ENCODE peak calls at places on chromosomes 12 and 14, in four cellular contexts. One of them, this sample, is unnamed.

GRCh38 chr14:93984987-93985410 is 8.6 kb upstream of the ASB2 start:
- DNase-seq in naive thymus-derived CD4-positive, alpha-beta T cell: no peak
- DNase-seq in neural progenitor cell: peak; percentile 65
- DNase-seq in tibial nerve: no peak
- DNase-seq in this sample: no peak

GRCh38 chr14:66507722-66508546 is at the start of gene GPHN:
- DNase-seq in naive thymus-derived CD4-positive, alpha-beta T cell: peak; percentile 87
- DNase-seq in neural progenitor cell: peak; percentile 96
- DNase-seq in tibial nerve: peak; percentile 91
- DNase-seq in this sample: peak; percentile 99

GRCh38 chr12:76020731-76021672 is 10.6 kb downstream of the PHLDA1 start:
- DNase-seq in neural progenitor cell: no peak
- DNase-seq in tibial nerve: no peak
- DNase-seq in naive thymus-derived CD4-positive, alpha-beta T cell: peak; percentile 65
- DNase-seq in this sample: peak; percentile 82

GRCh38 chr12:6700646-6701051 is at the start of gene PIANP:
- DNase-seq in tibial nerve: no peak
- DNase-seq in naive thymus-derived CD4-positive, alpha-beta T cell: peak; percentile 67
- DNase-seq in neural progenitor cell: peak; percentile 74
- DNase-seq in this sample: no peak

GRCh38 chr12:90029317-90029716 is 320.7 kb upstream of the ATP2B1 start:
- DNase-seq in naive thymus-derived CD4-positive, alpha-beta T cell: no peak
- DNase-seq in tibial nerve: no peak
- DNase-seq in neural progenitor cell: no peak
- DNase-seq in this sample: no peak

GRCh38 chr12:64810831-64811230 is 13.6 kb upstream of the TBC1D30 start:
- DNase-seq in tibial nerve: no peak
- DNase-seq in neural progenitor cell: no peak
- DNase-seq in naive thymus-derived CD4-positive, alpha-beta T cell: no peak
- DNase-seq in this sample: no peak

GRCh38 chr14:98183556-98183955 is 1088.4 kb downstream of the BCL11B start:
- DNase-seq in neural progenitor cell: no peak
- DNase-seq in tibial nerve: no peak
- DNase-seq in naive thymus-derived CD4-positive, alpha-beta T cell: no peak
- DNase-seq in this sample: no peak

GRCh38 chr12:109757671-109758265 is 44.1 kb downstream of the FAM222A start:
- DNase-seq in naive thymus-derived CD4-positive, alpha-beta T cell: no peak
- DNase-seq in tibial nerve: no peak
- DNase-seq in neural progenitor cell: no peak
- DNase-seq in this sample: peak; percentile 24

GRCh38 chr14:69048456-69048855 is 69.4 kb upstream of the ACTN1 start:
- DNase-seq in naive thymus-derived CD4-positive, alpha-beta T cell: peak; percentile 37
- DNase-seq in neural progenitor cell: no peak
- DNase-seq in tibial nerve: no peak
- DNase-seq in this sample: no peak

GRCh38 chr14:67167420-67168109 is 21.7 kb upstream of the GARIN2 start:
- DNase-seq in neural progenitor cell: no peak
- DNase-seq in tibial nerve: no peak
- DNase-seq in naive thymus-derived CD4-positive, alpha-beta T cell: no peak
- DNase-seq in this sample: no peak

GRCh38 chr12:128644664-128645296 is 179.0 kb downstream of the SLC15A4 start:
- DNase-seq in naive thymus-derived CD4-positive, alpha-beta T cell: no peak
- DNase-seq in tibial nerve: peak; percentile 9
- DNase-seq in neural progenitor cell: peak; percentile 69
- DNase-seq in this sample: no peak

GRCh38 chr14:22505751-22506710 is 83.0 kb downstream of the DAD1 start:
- DNase-seq in neural progenitor cell: no peak
- DNase-seq in tibial nerve: no peak
- DNase-seq in naive thymus-derived CD4-positive, alpha-beta T cell: no peak
- DNase-seq in this sample: no peak

GRCh38 chr12:88895634-88896033 is 315.4 kb upstream of the KITLG start:
- DNase-seq in tibial nerve: no peak
- DNase-seq in neural progenitor cell: no peak
- DNase-seq in naive thymus-derived CD4-positive, alpha-beta T cell: no peak
- DNase-seq in this sample: no peak
- H3K4me1 ChIP-seq in tibial nerve: peaks cover 6% of the 10 kb centered on the region
- H3K4me1 ChIP-seq in neural progenitor cell: no peaks in the 10 kb centered on the region
- H3K4me1 ChIP-seq in naive thymus-derived CD4-positive, alpha-beta T cell: no peaks in the 10 kb centered on the region
- H3K4me1 ChIP-seq in this sample: peaks cover 5% of the 10 kb centered on the region

DNA sequence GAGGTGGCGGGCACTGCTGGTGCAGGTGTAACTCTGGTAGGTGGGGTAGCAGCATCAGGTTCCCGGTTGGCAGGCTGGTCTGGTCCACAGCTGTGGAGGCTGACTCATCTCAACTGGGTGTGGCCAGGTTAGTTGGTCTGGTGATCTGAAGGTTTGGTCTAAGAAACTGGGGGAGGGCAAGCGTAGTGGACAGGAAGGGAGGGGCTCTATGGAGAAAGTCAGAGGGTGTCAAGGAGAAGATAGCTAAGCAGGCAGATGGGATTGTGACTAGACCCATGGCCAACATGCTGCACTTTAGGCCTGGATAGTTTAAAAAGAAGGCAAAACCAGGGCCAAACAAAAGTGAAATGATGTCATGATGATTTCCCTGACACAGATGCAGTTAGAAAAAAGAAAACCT is 7.9 kb downstream of the TRIM9 start:
- DNase-seq in neural progenitor cell: no peak
- DNase-seq in naive thymus-derived CD4-positive, alpha-beta T cell: no peak
- DNase-seq in tibial nerve: no peak
- DNase-seq in this sample: peak; percentile 95
- H3K4me3 ChIP-seq in neural progenitor cell: no peak overlapping the region
- H3K4me3 ChIP-seq in naive thymus-derived CD4-positive, alpha-beta T cell: no peak overlapping the region
- H3K4me3 ChIP-seq in tibial nerve: no peak overlapping the region
- H3K4me3 ChIP-seq in this sample: no peak overlapping the region

DNA sequence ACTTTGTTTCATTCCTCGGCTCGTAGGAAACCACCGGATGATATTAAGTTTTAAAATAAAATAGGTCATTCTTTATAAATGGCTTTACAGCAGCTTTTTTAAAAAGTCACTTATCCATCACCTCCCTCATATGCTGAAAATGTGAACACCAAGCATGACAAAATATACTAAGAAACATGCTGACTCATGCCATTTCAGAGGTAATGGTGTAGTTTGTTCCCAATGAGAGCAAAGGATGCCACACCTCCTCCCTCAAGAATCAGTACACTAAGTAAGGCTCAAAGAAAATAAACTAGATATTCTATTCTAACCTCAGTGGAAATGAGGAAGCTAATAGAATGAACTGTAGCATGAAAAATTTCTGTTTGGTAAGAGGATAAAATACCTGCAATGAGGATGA is 5.5 kb upstream of the DIO2 start:
- DNase-seq in neural progenitor cell: no peak
- DNase-seq in naive thymus-derived CD4-positive, alpha-beta T cell: no peak
- DNase-seq in tibial nerve: no peak
- DNase-seq in this sample: no peak
- H3K27ac ChIP-seq in neural progenitor cell: no peak overlapping the region
- H3K27ac ChIP-seq in naive thymus-derived CD4-positive, alpha-beta T cell: no peak overlapping the region
- H3K27ac ChIP-seq in tibial nerve: no peak overlapping the region
- H3K27ac ChIP-seq in this sample: no peak overlapping the region

GRCh38 chr12:77060136-77060882 is 5.1 kb downstream of the E2F7 start:
- DNase-seq in neural progenitor cell: no peak
- DNase-seq in tibial nerve: no peak
- DNase-seq in naive thymus-derived CD4-positive, alpha-beta T cell: no peak
- DNase-seq in this sample: no peak
- H3K4me1 ChIP-seq in neural progenitor cell: peaks cover 18% of the 10 kb centered on the region
- H3K4me1 ChIP-seq in tibial nerve: peaks cover 11% of the 10 kb centered on the region
- H3K4me1 ChIP-seq in naive thymus-derived CD4-positive, alpha-beta T cell: no peaks in the 10 kb centered on the region
- H3K4me1 ChIP-seq in this sample: peaks cover 14% of the 10 kb centered on the region

GRCh38 chr12:117098071-117098360 is 1.2 kb downstream of the TESC start:
- DNase-seq in neural progenitor cell: no peak
- DNase-seq in naive thymus-derived CD4-positive, alpha-beta T cell: no peak
- DNase-seq in tibial nerve: no peak
- DNase-seq in this sample: no peak
- H3K4me3 ChIP-seq in neural progenitor cell: peak overlapping the region; percentile 74
- H3K4me3 ChIP-seq in naive thymus-derived CD4-positive, alpha-beta T cell: peak overlapping the region; percentile 56
- H3K4me3 ChIP-seq in tibial nerve: peak overlapping the region; percentile 54
- H3K4me3 ChIP-seq in this sample: no peak overlapping the region

GRCh38 chr14:103121846-103122577 is 1.2 kb upstream of the TNFAIP2 start:
- DNase-seq in neural progenitor cell: peak; percentile 69
- DNase-seq in naive thymus-derived CD4-positive, alpha-beta T cell: no peak
- DNase-seq in tibial nerve: peak; percentile 81
- DNase-seq in this sample: peak; percentile 98
- H3K27ac ChIP-seq in neural progenitor cell: no peak overlapping the region
- H3K27ac ChIP-seq in naive thymus-derived CD4-positive, alpha-beta T cell: no peak overlapping the region
- H3K27ac ChIP-seq in tibial nerve: peak overlapping the region; percentile 81
- H3K27ac ChIP-seq in this sample: peak overlapping the region; percentile 56

GRCh38 chr12:26092706-26093105 is 32.1 kb downstream of the BHLHE41 start:
- DNase-seq in neural progenitor cell: no peak
- DNase-seq in naive thymus-derived CD4-positive, alpha-beta T cell: peak; percentile 34
- DNase-seq in tibial nerve: no peak
- DNase-seq in this sample: no peak
- H3K4me1 ChIP-seq in neural progenitor cell: no peaks in the 10 kb centered on the region
- H3K4me1 ChIP-seq in naive thymus-derived CD4-positive, alpha-beta T cell: no peaks in the 10 kb centered on the region
- H3K4me1 ChIP-seq in tibial nerve: peaks cover 9% of the 10 kb centered on the region
- H3K4me1 ChIP-seq in this sample: peaks cover 8% of the 10 kb centered on the region

GRCh38 chr14:105011312-105011990 is 9.4 kb downstream of the CDCA4 start:
- DNase-seq in neural progenitor cell: no peak
- DNase-seq in tibial nerve: no peak
- DNase-seq in naive thymus-derived CD4-positive, alpha-beta T cell: no peak
- DNase-seq in this sample: no peak
- H3K4me3 ChIP-seq in neural progenitor cell: no peak overlapping the region
- H3K4me3 ChIP-seq in tibial nerve: no peak overlapping the region
- H3K4me3 ChIP-seq in naive thymus-derived CD4-positive, alpha-beta T cell: no peak overlapping the region
- H3K4me3 ChIP-seq in this sample: no peak overlapping the region

GRCh38 chr14:24171422-24172260 is at the start of gene REC8:
- DNase-seq in naive thymus-derived CD4-positive, alpha-beta T cell: peak; percentile 78
- DNase-seq in tibial nerve: peak; percentile 61
- DNase-seq in neural progenitor cell: peak; percentile 99
- DNase-seq in this sample: no peak
- H3K27ac ChIP-seq in naive thymus-derived CD4-positive, alpha-beta T cell: peak within 1 kb of the TSS; percentile 40
- H3K27ac ChIP-seq in tibial nerve: peak within 1 kb of the TSS; percentile 52
- H3K27ac ChIP-seq in neural progenitor cell: no peak within 1 kb of the TSS
- H3K27ac ChIP-seq in this sample: no peak within 1 kb of the TSS

DNA sequence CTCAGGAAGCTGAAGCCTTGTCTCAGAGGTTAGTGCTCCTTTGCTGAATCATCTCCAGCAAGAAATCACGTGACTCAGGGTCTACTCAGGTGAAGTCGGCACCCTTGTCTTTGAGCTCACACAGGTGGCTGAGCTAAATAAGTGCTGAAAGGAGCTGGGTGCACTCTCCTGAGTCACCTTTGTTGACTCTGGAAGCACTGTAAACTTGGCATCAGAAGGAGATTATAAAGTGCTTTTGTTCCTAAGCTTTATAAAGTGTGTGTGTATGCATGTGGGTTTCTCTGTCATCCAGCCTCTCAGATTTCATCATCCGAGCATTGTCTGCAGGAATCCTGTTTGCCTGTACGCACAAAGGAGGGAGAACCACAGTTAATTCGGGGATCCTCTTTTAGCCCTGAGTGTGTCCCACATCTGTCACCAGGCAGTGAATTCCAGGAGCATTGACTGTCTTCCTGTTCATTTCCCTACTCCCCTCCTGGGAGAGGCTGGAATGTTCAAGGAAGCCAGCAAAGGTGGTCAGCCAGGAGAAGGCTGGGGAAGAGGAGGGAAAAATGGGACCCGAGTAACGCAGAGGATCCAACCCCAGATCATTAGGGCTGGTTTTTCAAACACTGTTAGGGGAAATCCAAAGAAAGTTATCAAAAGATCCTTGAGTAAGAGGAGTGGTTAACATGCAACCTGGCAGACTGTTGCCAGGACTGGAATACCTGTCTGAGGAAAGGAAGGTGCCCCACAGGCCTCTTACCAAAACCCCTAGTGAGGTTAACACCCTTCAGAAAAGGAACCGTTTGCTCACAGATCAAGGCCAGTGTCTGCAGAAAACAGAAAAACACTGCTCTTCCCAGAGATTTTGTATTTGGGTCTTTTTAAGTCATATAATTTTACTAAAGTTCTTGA is 157.5 kb upstream of the HIF1A start:
- DNase-seq in naive thymus-derived CD4-positive, alpha-beta T cell: no peak
- DNase-seq in tibial nerve: no peak
- DNase-seq in neural progenitor cell: peak; percentile 54
- DNase-seq in this sample: peak; percentile 98
- H3K4me1 ChIP-seq in naive thymus-derived CD4-positive, alpha-beta T cell: no peaks in the 10 kb centered on the region
- H3K4me1 ChIP-seq in tibial nerve: peaks cover 4% of the 10 kb centered on the region
- H3K4me1 ChIP-seq in neural progenitor cell: peaks cover 10% of the 10 kb centered on the region
- H3K4me1 ChIP-seq in this sample: peaks cover 59% of the 10 kb centered on the region

This sample was measured in RWPE2.